ENCODE peak calls at places on chromosomes 12 and 14, in ten cellular contexts. L is neuronal stem cell; P is spleen; C is iPS DF 6.9; H is PC-9; K is naive thymus-derived CD4-positive, alpha-beta T cell; U is ovary; X is stomach; V is fibroblast of lung; E is kidney. W is an unnamed sample. For H3K9me3, the result is how much of the 10 kb centered on the place peaks cover.

GRCh38 chr12:113221997-113222729 is 899 bp downstream of the TPCN1 start:
- DNase-seq in L (no peak), P (peak), C (no peak), H (no peak), K (peak), U (no peak), X (no peak), V (no peak), E (peak), W (no peak)

GRCh38 chr12:109581856-109582255 is 8.3 kb downstream of the MVK start:
- DNase-seq in L (no peak), P (no peak), C (no peak), H (peak), K (no peak), U (no peak), X (no peak), V (peak), E (peak), W (no peak)

GRCh38 chr12:127822743-127823433 is 444.1 kb upstream of the TMEM132C start:
- DNase-seq in L (no peak), P (no peak), C (no peak), H (no peak), K (no peak), U (no peak), X (no peak), V (peak), E (no peak), W (no peak)

GRCh38 chr12:123027726-123028445 is 47.4 kb downstream of the ARL6IP4 start:
- DNase-seq in L (no peak), P (peak), C (no peak), H (no peak), K (no peak), U (no peak), X (no peak), V (no peak), E (peak), W (no peak)

GRCh38 chr12:45234134-45234865 is 18.4 kb downstream of the ANO6 start:
- DNase-seq in L (peak), P (no peak), C (no peak), H (peak), K (no peak), U (peak), X (no peak), V (peak), E (no peak), W (no peak)

GRCh38 chr12:109131522-109132050 is 15.2 kb downstream of the ACACB start:
- DNase-seq in L (no peak), P (no peak), C (no peak), H (no peak), K (no peak), U (no peak), X (no peak), V (no peak), E (no peak), W (no peak)

GRCh38 chr14:105978618-105979295 is 452.4 kb downstream of the TMEM121 start:
- DNase-seq in L (no peak), P (no peak), C (no peak), H (no peak), K (no peak), U (no peak), X (no peak), V (no peak), E (no peak), W (no peak)

GRCh38 chr14:65065719-65066118 is 36.6 kb downstream of the MAX start:
- DNase-seq in L (no peak), P (no peak), C (no peak), H (no peak), K (no peak), U (no peak), X (no peak), V (no peak), E (no peak), W (no peak)

GRCh38 chr12:10088955-10089354 is 9.8 kb downstream of the CLEC1A start:
- DNase-seq in L (no peak), P (peak), C (no peak), H (no peak), K (no peak), U (peak), X (no peak), V (no peak), E (no peak), W (no peak)

DNA sequence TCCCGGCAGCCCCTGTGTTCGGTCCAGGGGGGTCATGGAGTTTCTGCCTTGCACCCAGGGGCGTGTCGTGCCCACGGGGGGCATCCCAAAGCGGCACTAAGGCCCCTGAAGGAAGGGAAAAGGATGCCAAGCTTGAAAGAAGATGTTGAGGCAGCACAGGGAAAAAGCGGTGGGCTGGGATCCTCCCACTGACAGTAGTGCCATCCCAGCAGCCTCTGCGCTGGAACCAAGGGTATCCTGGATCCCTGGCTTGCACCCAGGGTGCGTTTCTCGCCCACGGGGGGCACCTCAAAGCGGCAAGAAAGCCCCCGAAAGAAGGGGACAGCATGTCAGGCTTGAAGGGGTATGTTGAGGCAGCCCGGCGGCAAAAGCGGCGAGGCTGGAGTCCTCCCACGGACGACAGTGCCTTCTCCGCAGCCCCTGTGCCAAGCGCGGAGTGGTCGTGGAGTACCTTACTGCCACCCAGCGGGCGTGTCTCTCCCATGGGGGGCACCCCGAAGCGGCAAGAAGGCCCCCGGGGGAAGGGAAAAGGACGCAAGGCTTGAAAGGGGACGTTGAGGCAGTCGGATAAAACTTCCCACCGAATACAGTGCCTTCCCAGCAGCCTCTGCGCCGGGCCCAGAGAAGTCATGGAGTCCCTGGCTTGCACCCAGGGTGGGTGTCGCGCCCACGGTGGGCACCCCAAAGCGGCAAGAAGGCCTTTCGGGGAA is 164.4 kb upstream of the ALG10B start:
- DNase-seq in L (no peak), P (no peak), C (no peak), H (no peak), K (no peak), U (no peak), X (no peak), V (no peak), E (no peak), W (no peak)
- H3K9me3 ChIP-seq in L (under half), P (half or more), C (under half), H (under half), K (under half), U (under half), X (under half), V (under half), E (under half), W (under half)

DNA sequence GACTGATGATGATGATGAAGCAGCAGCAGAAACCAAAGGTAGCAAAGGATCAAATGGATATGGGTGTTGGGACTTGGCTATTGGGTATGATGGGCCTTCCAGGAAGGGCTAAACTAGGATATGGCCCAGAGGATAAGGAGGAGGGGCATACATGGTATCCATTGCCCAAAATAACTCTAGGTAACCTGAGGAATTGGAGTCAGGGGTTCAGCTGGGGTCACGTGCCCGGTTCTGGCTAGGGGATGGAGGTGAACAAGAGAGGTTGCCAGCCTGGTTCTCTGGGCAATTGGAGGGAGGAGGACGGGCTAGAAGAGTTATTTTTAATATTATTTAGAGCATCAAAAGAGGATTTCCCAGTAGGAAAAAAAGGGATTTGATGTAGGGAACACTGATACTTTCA is 2.7 kb upstream of the ANKRD52 start:
- DNase-seq in L (no peak), P (no peak), C (no peak), H (no peak), K (no peak), U (no peak), X (no peak), V (no peak), E (no peak), W (no peak)
- H3K27ac ChIP-seq in L (no peak), P (no peak), C (no peak), H (no peak), K (no peak), U (no peak), X (no peak), V (no peak), E (no peak), W (no peak)

GRCh38 chr14:94394594-94395305 is 6.3 kb upstream of the SERPINA1 start:
- DNase-seq in L (no peak), P (peak), C (no peak), H (no peak), K (no peak), U (no peak), X (no peak), V (peak), E (no peak), W (no peak)

GRCh38 chr14:94392510-94392935 is 4.1 kb upstream of the SERPINA1 start:
- DNase-seq in L (no peak), P (no peak), C (no peak), H (no peak), K (peak), U (no peak), X (no peak), V (peak), E (no peak), W (no peak)

GRCh38 chr14:94394025-94394493 is 5.7 kb upstream of the SERPINA1 start:
- DNase-seq in L (no peak), P (no peak), C (no peak), H (no peak), K (no peak), U (no peak), X (no peak), V (no peak), E (no peak), W (no peak)

GRCh38 chr14:94395306-94395899 is 7.0 kb upstream of the SERPINA1 start:
- DNase-seq in L (no peak), P (no peak), C (no peak), H (no peak), K (no peak), U (no peak), X (no peak), V (peak), E (no peak), W (no peak)

GRCh38 chr14:94393474-94393873 is 5.1 kb upstream of the SERPINA1 start:
- DNase-seq in L (no peak), P (no peak), C (no peak), H (no peak), K (no peak), U (no peak), X (no peak), V (no peak), E (no peak), W (no peak)
- H3K4me3 ChIP-seq in L (no peak), P (no peak), C (no peak), H (no peak), K (no peak), U (no peak), X (no peak), V (no peak), E (no peak), W (no peak)

GRCh38 chr14:104286086-104286485 is 147.7 kb downstream of the KIF26A start:
- DNase-seq in L (no peak), P (peak), C (no peak), H (no peak), K (no peak), U (no peak), X (no peak), V (no peak), E (peak), W (no peak)

GRCh38 chr14:104284107-104284592 is 145.8 kb downstream of the KIF26A start:
- DNase-seq in L (no peak), P (peak), C (no peak), H (no peak), K (no peak), U (no peak), X (no peak), V (no peak), E (peak), W (no peak)

GRCh38 chr14:104286496-104286895 is 148.1 kb downstream of the KIF26A start:
- DNase-seq in L (no peak), P (peak), C (no peak), H (no peak), K (no peak), U (no peak), X (no peak), V (no peak), E (peak), W (no peak)

GRCh38 chr14:104284636-104285482 is 146.5 kb downstream of the KIF26A start:
- DNase-seq in L (no peak), P (peak), C (no peak), H (no peak), K (no peak), U (no peak), X (no peak), V (no peak), E (peak), W (no peak)

DNA sequence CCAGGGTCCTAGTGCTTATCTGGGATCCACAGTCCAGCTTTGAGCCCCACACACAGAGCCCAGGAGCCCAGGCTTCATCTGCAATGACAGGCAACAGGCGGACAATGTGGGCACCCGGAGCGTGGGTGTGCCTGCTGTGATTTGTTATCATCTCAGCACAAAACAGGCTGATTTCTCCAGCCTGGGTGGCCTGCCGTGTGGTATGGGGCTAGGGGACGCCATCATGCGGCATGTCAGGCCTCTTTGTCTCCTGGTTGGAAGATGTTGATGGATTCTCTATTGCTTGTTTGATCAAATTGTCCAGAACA is 147.1 kb downstream of the KIF26A start:
- DNase-seq in L (no peak), P (no peak), C (no peak), H (no peak), K (no peak), U (no peak), X (no peak), V (no peak), E (no peak), W (no peak)
- H3K9me3 ChIP-seq in L (under half), P (under half), C (under half), H (under half), K (under half), U (under half), X (under half), V (under half), E (under half), W (under half)

GRCh38 chr14:89922549-89922907 is 32.0 kb downstream of the EFCAB11 start:
- DNase-seq in L (no peak), P (no peak), C (no peak), H (no peak), K (no peak), U (no peak), X (no peak), V (no peak), E (no peak), W (no peak)
- H3K27ac ChIP-seq in L (no peak), P (no peak), C (no peak), H (no peak), K (no peak), U (no peak), X (no peak), V (peak), E (no peak), W (no peak)

DNA sequence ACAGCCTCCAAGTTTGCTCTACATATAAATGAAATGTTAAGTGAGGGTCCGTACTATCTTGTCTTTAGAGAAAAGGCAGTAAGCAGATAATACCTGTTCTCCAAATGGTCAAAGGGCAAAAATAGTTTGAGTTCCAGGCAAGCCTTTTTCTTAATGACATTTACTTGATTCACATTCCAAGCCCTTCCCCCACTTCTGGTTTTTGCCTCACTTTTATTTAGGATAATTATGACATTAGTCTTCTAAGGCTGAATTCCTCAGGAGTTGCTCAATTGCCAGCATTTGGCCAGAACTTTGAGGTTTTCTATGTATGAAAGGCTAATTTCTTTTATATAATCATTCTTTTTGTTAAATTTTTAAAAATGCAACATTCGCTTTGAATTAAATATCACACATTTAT is 62.5 kb upstream of the DUSP6 start:
- DNase-seq in L (no peak), P (no peak), C (no peak), H (no peak), K (no peak), U (no peak), X (no peak), V (peak), E (no peak), W (no peak)
- H3K4me3 ChIP-seq in L (no peak), P (no peak), C (no peak), H (no peak), K (no peak), U (no peak), X (no peak), V (no peak), E (no peak), W (no peak)

GRCh38 chr14:97058589-97058988 is 261.4 kb downstream of the VRK1 start:
- DNase-seq in L (no peak), P (no peak), C (no peak), H (no peak), K (no peak), U (no peak), X (no peak), V (no peak), E (no peak), W (no peak)
- H3K9me3 ChIP-seq in L (under half), P (under half), C (under half), H (under half), K (under half), U (under half), X (under half), V (under half), E (under half), W (under half)

GRCh38 chr12:124768462-124769165 is 95.0 kb downstream of the SCARB1 start:
- DNase-seq in L (no peak), P (no peak), C (no peak), H (no peak), K (no peak), U (no peak), X (no peak), V (peak), E (no peak), W (no peak)

GRCh38 chr12:124765571-124766489 is 97.8 kb downstream of the SCARB1 start:
- DNase-seq in L (no peak), P (no peak), C (no peak), H (no peak), K (no peak), U (no peak), X (no peak), V (peak), E (no peak), W (no peak)

GRCh38 chr12:124767075-124767821 is 96.4 kb downstream of the SCARB1 start:
- DNase-seq in L (peak), P (peak), C (no peak), H (peak), K (peak), U (peak), X (peak), V (peak), E (peak), W (peak)

GRCh38 chr12:124764870-124765570 is 98.6 kb downstream of the SCARB1 start:
- DNase-seq in L (no peak), P (no peak), C (no peak), H (no peak), K (no peak), U (no peak), X (no peak), V (peak), E (no peak), W (no peak)

DNA sequence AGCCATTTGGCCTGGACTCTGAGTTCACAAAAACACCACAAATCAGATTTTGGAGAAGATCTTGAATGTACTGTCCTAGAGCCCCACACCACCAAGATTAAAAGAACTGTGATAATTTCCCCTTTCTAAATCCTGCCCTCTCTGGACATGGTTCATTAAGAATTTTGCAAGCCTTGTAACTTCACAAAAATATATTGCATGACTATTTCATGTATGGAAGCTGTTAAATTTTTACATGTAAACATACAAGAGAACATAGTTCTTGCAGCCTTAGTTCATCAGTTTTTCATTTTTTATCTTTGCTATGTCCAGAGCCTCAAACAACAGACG is 97.0 kb downstream of the SCARB1 start:
- DNase-seq in L (no peak), P (no peak), C (no peak), H (no peak), K (no peak), U (no peak), X (no peak), V (no peak), E (no peak), W (no peak)
- H3K27ac ChIP-seq in L (no peak), P (no peak), C (no peak), H (no peak), K (no peak), U (no peak), X (no peak), V (no peak), E (no peak), W (no peak)

DNA sequence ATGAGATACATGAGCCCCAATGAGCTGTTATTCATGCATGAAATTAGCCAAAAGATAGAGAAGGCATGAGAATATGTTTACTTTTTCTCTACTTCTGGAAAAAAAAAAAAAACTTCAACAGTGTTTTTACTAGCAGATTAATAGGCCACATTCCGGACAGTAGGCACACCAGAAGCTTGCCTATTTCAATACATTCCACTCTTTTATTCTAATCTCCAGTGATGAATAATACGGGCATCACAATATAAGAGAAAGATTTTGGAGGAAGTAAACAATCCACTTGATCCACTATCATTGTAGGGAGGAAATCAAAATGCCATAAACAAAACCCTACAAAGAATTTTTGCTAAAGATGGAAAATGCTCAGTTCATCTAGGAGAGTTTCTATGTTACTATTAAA is 232.8 kb downstream of the EPS8 start:
- DNase-seq in L (no peak), P (no peak), C (no peak), H (no peak), K (no peak), U (no peak), X (no peak), V (peak), E (no peak), W (no peak)
- H3K4me3 ChIP-seq in L (no peak), P (no peak), C (no peak), H (no peak), K (no peak), U (no peak), X (no peak), V (no peak), E (no peak), W (no peak)